ENCODE peak calls at places on chromosomes 7 and 10, in four cellular contexts. One of them, this sample, is unnamed.

GRCh38 chr7:29511851-29512250 is 51.8 kb upstream of the PRR15 start:
- DNase-seq in PC-3: no peak
- DNase-seq in fibroblast of the aortic adventitia: no peak
- DNase-seq in lower lobe of right lung: no peak
- DNase-seq in this sample: no peak

GRCh38 chr10:13852872-13853271 is 266.1 kb downstream of the PRPF18 start:
- DNase-seq in PC-3: no peak
- DNase-seq in fibroblast of the aortic adventitia: no peak
- DNase-seq in lower lobe of right lung: no peak
- DNase-seq in this sample: no peak

GRCh38 chr7:121480058-121480457 is 84.0 kb upstream of the FAM3C start:
- DNase-seq in PC-3: peak
- DNase-seq in fibroblast of the aortic adventitia: no peak
- DNase-seq in lower lobe of right lung: no peak
- DNase-seq in this sample: peak

GRCh38 chr7:64320547-64321495 is 7.1 kb downstream of the ZNF736 start:
- DNase-seq in PC-3: no peak
- DNase-seq in fibroblast of the aortic adventitia: no peak
- DNase-seq in lower lobe of right lung: no peak
- DNase-seq in this sample: no peak

GRCh38 chr7:139334399-139335150 is 6.6 kb upstream of the FMC1 start:
- DNase-seq in PC-3: no peak
- DNase-seq in fibroblast of the aortic adventitia: no peak
- DNase-seq in lower lobe of right lung: no peak
- DNase-seq in this sample: no peak

GRCh38 chr7:148442933-148443332 is 147.6 kb upstream of the C7orf33 start:
- DNase-seq in PC-3: no peak
- DNase-seq in fibroblast of the aortic adventitia: no peak
- DNase-seq in lower lobe of right lung: no peak
- DNase-seq in this sample: no peak

GRCh38 chr7:127879942-127880341 is 151.3 kb downstream of the LRRC4 start:
- DNase-seq in PC-3: no peak
- DNase-seq in fibroblast of the aortic adventitia: no peak
- DNase-seq in lower lobe of right lung: no peak
- DNase-seq in this sample: no peak

GRCh38 chr7:65250216-65250615 is 123.4 kb upstream of the ZNF92 start:
- DNase-seq in PC-3: no peak
- DNase-seq in fibroblast of the aortic adventitia: no peak
- DNase-seq in lower lobe of right lung: no peak
- DNase-seq in this sample: no peak

GRCh38 chr10:119597405-119598186 is 832 bp upstream of the TIAL1 start:
- DNase-seq in PC-3: no peak
- DNase-seq in fibroblast of the aortic adventitia: no peak
- DNase-seq in lower lobe of right lung: no peak
- DNase-seq in this sample: no peak

GRCh38 chr7:63073736-63074135 is 924.9 kb upstream of the ZNF722 start:
- DNase-seq in PC-3: no peak
- DNase-seq in fibroblast of the aortic adventitia: no peak
- DNase-seq in lower lobe of right lung: no peak
- DNase-seq in this sample: no peak

GRCh38 chr7:41624818-41625217 is 78.1 kb downstream of the INHBA start:
- DNase-seq in PC-3: peak
- DNase-seq in fibroblast of the aortic adventitia: peak
- DNase-seq in lower lobe of right lung: no peak
- DNase-seq in this sample: peak

GRCh38 chr7:112449353-112449752 is 907 bp upstream of the IFRD1 start:
- DNase-seq in PC-3: peak
- DNase-seq in fibroblast of the aortic adventitia: peak
- DNase-seq in lower lobe of right lung: no peak
- DNase-seq in this sample: peak

GRCh38 chr7:127745445-127745844 is 93.5 kb downstream of the SND1 start:
- DNase-seq in PC-3: no peak
- DNase-seq in fibroblast of the aortic adventitia: no peak
- DNase-seq in lower lobe of right lung: no peak
- DNase-seq in this sample: peak

GRCh38 chr7:93958216-93958615 is 36.7 kb downstream of the GNG11 start:
- DNase-seq in PC-3: peak
- DNase-seq in fibroblast of the aortic adventitia: peak
- DNase-seq in lower lobe of right lung: no peak
- DNase-seq in this sample: peak

GRCh38 chr7:26135551-26135950 is 16.4 kb upstream of the NFE2L3 start:
- DNase-seq in PC-3: no peak
- DNase-seq in fibroblast of the aortic adventitia: no peak
- DNase-seq in lower lobe of right lung: no peak
- DNase-seq in this sample: no peak

GRCh38 chr7:99308461-99309074 is 17.1 kb upstream of the ARPC1A start:
- DNase-seq in PC-3: peak
- DNase-seq in fibroblast of the aortic adventitia: peak
- DNase-seq in lower lobe of right lung: no peak
- DNase-seq in this sample: peak

GRCh38 chr7:108094375-108094774 is 35.8 kb downstream of the LAMB4 start:
- DNase-seq in PC-3: no peak
- DNase-seq in fibroblast of the aortic adventitia: peak
- DNase-seq in lower lobe of right lung: no peak
- DNase-seq in this sample: no peak

GRCh38 chr7:80826520-80827237 is 92.2 kb downstream of the SEMA3C start:
- DNase-seq in PC-3: peak
- DNase-seq in fibroblast of the aortic adventitia: peak
- DNase-seq in lower lobe of right lung: no peak
- DNase-seq in this sample: peak

GRCh38 chr10:90461437-90462155 is 396.2 kb downstream of the HTR7 start:
- DNase-seq in PC-3: no peak
- DNase-seq in fibroblast of the aortic adventitia: peak
- DNase-seq in lower lobe of right lung: no peak
- DNase-seq in this sample: no peak

GRCh38 chr7:47191876-47192291 is 390.0 kb downstream of the TNS3 start:
- DNase-seq in PC-3: no peak
- DNase-seq in fibroblast of the aortic adventitia: no peak
- DNase-seq in lower lobe of right lung: peak
- DNase-seq in this sample: no peak

GRCh38 chr7:93146465-93147127 is 1.6 kb downstream of the SAMD9L start:
- DNase-seq in PC-3: no peak
- DNase-seq in fibroblast of the aortic adventitia: no peak
- DNase-seq in lower lobe of right lung: no peak
- DNase-seq in this sample: no peak

GRCh38 chr10:51894752-51895151 is 195.4 kb upstream of the CSTF2T start:
- DNase-seq in PC-3: no peak
- DNase-seq in fibroblast of the aortic adventitia: peak
- DNase-seq in lower lobe of right lung: no peak
- DNase-seq in this sample: peak

GRCh38 chr7:6399351-6399750 is 48.4 kb downstream of the DAGLB start:
- DNase-seq in PC-3: no peak
- DNase-seq in fibroblast of the aortic adventitia: no peak
- DNase-seq in lower lobe of right lung: no peak
- DNase-seq in this sample: no peak
- H3K4me3 ChIP-seq in PC-3: no peak
- H3K4me3 ChIP-seq in fibroblast of the aortic adventitia: no peak
- H3K4me3 ChIP-seq in lower lobe of right lung: no peak
- H3K4me3 ChIP-seq in this sample: no peak

GRCh38 chr7:74026406-74027123 is 1.4 kb upstream of the ELN start:
- DNase-seq in PC-3: peak
- DNase-seq in fibroblast of the aortic adventitia: peak
- DNase-seq in lower lobe of right lung: peak
- DNase-seq in this sample: peak
- TF ChIP-seq CTCF in PC-3: peak
- TF ChIP-seq CTCF in fibroblast of the aortic adventitia: peak
- TF ChIP-seq CTCF in lower lobe of right lung: peak
- TF ChIP-seq CTCF in this sample: peak

GRCh38 chr7:101363196-101363733 is 590 bp downstream of the COL26A1 start:
- DNase-seq in PC-3: no peak
- DNase-seq in fibroblast of the aortic adventitia: no peak
- DNase-seq in lower lobe of right lung: no peak
- DNase-seq in this sample: no peak
- H3K4me3 ChIP-seq in PC-3: peak
- H3K4me3 ChIP-seq in fibroblast of the aortic adventitia: peak
- H3K4me3 ChIP-seq in lower lobe of right lung: peak
- H3K4me3 ChIP-seq in this sample: no peak

DNA sequence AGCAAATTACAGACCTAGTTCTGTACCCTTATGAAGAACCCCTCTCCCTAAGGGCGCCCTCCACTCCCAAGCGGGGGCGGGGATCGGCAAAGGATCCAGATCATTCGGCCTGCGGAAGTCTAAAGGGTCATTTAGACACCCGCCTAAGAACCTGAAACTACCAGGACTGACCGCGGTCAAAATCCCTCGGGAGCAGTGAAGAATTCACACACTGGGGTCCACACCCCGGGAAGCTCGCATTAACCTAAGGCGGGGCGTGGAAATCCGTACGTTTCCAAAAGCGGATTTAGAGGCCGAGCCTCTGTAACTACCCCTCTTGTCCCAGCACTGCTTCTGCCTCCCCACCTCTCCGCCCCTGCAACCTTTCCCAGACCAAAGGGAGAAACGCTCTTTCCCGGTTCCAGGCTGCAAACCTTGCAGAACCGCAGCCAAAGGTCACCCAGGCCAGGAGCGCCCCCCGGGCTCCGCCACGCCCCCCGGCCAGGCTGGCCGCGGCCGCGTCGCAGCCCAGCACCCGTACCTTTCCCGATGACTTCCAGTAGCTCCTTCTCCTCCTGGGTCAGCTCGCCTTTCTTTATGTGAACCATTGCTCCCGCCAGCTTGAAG is 464 bp downstream of the ANKMY2 start:
- DNase-seq in PC-3: no peak
- DNase-seq in fibroblast of the aortic adventitia: peak
- DNase-seq in lower lobe of right lung: peak
- DNase-seq in this sample: no peak
- TF ChIP-seq CTCF in PC-3: no peak
- TF ChIP-seq CTCF in fibroblast of the aortic adventitia: no peak
- TF ChIP-seq CTCF in lower lobe of right lung: no peak
- TF ChIP-seq CTCF in this sample: no peak

GRCh38 chr7:82443801-82444219 is 233 bp upstream of the CACNA2D1 start:
- DNase-seq in PC-3: peak
- DNase-seq in fibroblast of the aortic adventitia: peak
- DNase-seq in lower lobe of right lung: peak
- DNase-seq in this sample: peak

GRCh38 chr7:82441916-82442478 is 1.6 kb downstream of the CACNA2D1 start:
- DNase-seq in PC-3: peak
- DNase-seq in fibroblast of the aortic adventitia: peak
- DNase-seq in lower lobe of right lung: no peak
- DNase-seq in this sample: peak

GRCh38 chr7:82444220-82445049 is 858 bp upstream of the CACNA2D1 start:
- DNase-seq in PC-3: peak
- DNase-seq in fibroblast of the aortic adventitia: no peak
- DNase-seq in lower lobe of right lung: no peak
- DNase-seq in this sample: peak

GRCh38 chr7:82443044-82443800 is at the start of gene CACNA2D1:
- DNase-seq in PC-3: no peak
- DNase-seq in fibroblast of the aortic adventitia: peak
- DNase-seq in lower lobe of right lung: no peak
- DNase-seq in this sample: no peak

GRCh38 chr7:82442492-82443043 is 1.0 kb downstream of the CACNA2D1 start:
- DNase-seq in PC-3: no peak
- DNase-seq in fibroblast of the aortic adventitia: peak
- DNase-seq in lower lobe of right lung: no peak
- DNase-seq in this sample: peak
- H3K4me3 ChIP-seq in PC-3: peak
- H3K4me3 ChIP-seq in fibroblast of the aortic adventitia: peak
- H3K4me3 ChIP-seq in lower lobe of right lung: peak
- H3K4me3 ChIP-seq in this sample: peak

GRCh38 chr10:32190890-32191491 is 134.8 kb upstream of the KIF5B start:
- DNase-seq in PC-3: peak
- DNase-seq in fibroblast of the aortic adventitia: peak
- DNase-seq in lower lobe of right lung: no peak
- DNase-seq in this sample: peak
- TF ChIP-seq CTCF in PC-3: peak
- TF ChIP-seq CTCF in fibroblast of the aortic adventitia: peak
- TF ChIP-seq CTCF in lower lobe of right lung: peak
- TF ChIP-seq CTCF in this sample: peak

This sample was measured in bronchial epithelial cell.